ENCODE peak calls at places on chromosomes 11 and 22, in six cellular contexts. U, Y, T, F, N and C are unnamed samples.

GRCh38 chr22:36144886-36145541 is 15.5 kb downstream of the APOL3 start:
- DNase-seq in F (peak; percentile 84), U (peak; percentile 14), T (peak; percentile 43), N (peak; percentile 86), Y (peak; percentile 61), C (peak; percentile 83)

GRCh38 chr11:44654057-44654456 is 72.7 kb upstream of the TSPAN18 start:
- DNase-seq in Y (no peak), T (no peak), F (no peak), U (no peak), N (no peak), C (no peak)

GRCh38 chr11:120061761-120062560 is 76.0 kb downstream of the TRIM29 start:
- DNase-seq in F (peak; percentile 78), N (peak; percentile 8), Y (no peak), T (no peak), U (no peak), C (peak; percentile 10)

GRCh38 chr11:77024745-77025144 is 9.5 kb upstream of the B3GNT6 start:
- DNase-seq in F (no peak), N (no peak), Y (no peak), U (no peak), T (no peak), C (no peak)

GRCh38 chr11:20112291-20113146 is 47.8 kb downstream of the DBX1 start:
- DNase-seq in N (peak; percentile 98), F (no peak), T (peak; percentile 77), Y (peak; percentile 92), U (peak; percentile 94), C (peak; percentile 88)

GRCh38 chr22:26981520-26981919 is 324.1 kb downstream of the MIAT start:
- DNase-seq in F (no peak), U (no peak), T (no peak), Y (no peak), N (no peak), C (no peak)

GRCh38 chr11:110086892-110087309 is 6.3 kb upstream of the ZC3H12C start:
- DNase-seq in U (no peak), T (peak; percentile 63), F (no peak), Y (peak; percentile 72), N (peak; percentile 91), C (peak; percentile 81)

GRCh38 chr22:47376322-47376700 is 613.9 kb downstream of the TBC1D22A start:
- DNase-seq in N (no peak), F (no peak), Y (no peak), U (no peak), T (no peak), C (no peak)

GRCh38 chr22:31337178-31337577 is 9.0 kb downstream of the PATZ1 start:
- DNase-seq in T (no peak), F (no peak), U (no peak), N (peak; percentile 31), Y (no peak), C (peak; percentile 45)

GRCh38 chr22:20155330-20156041 is 4.6 kb upstream of the CCDC188 start:
- DNase-seq in N (peak; percentile 50), Y (peak; percentile 30), T (no peak), F (no peak), U (no peak), C (peak; percentile 85)

GRCh38 chr11:65572356-65573043 is at the start of gene FAM89B:
- DNase-seq in Y (peak; percentile 75), U (no peak), T (peak; percentile 44), N (peak; percentile 86), F (peak; percentile 91), C (peak; percentile 82)

GRCh38 chr11:65575568-65576231 is at the start of gene EHBP1L1:
- DNase-seq in T (no peak), F (peak; percentile 63), Y (no peak), N (peak; percentile 57), U (no peak), C (peak; percentile 80)

GRCh38 chr11:65573391-65574146 is 1.2 kb downstream of the FAM89B start:
- DNase-seq in U (no peak), Y (no peak), F (no peak), N (no peak), T (no peak), C (no peak)

GRCh38 chr11:65574963-65575567 is 788 bp upstream of the EHBP1L1 start:
- DNase-seq in N (no peak), Y (no peak), T (no peak), U (no peak), F (peak; percentile 43), C (no peak)

GRCh38 chr11:65574147-65574962 is 1.5 kb upstream of the EHBP1L1 start:
- DNase-seq in U (peak; percentile 82), Y (peak; percentile 88), N (peak; percentile 95), F (peak; percentile 92), T (peak; percentile 86), C (peak; percentile 98)
- H3K4me3 ChIP-seq in U (peak overlapping the region; percentile 21), Y (peak overlapping the region; percentile 73), N (peak overlapping the region; percentile 93), F (peak overlapping the region; percentile 57), T (peak overlapping the region; percentile 77), C (peak overlapping the region; percentile 75)

GRCh38 chr11:16180868-16181267 is 175.5 kb downstream of the SOX6 start:
- DNase-seq in U (no peak), Y (no peak), T (no peak), N (no peak), F (peak; percentile 38), C (no peak)
- H3K4me3 ChIP-seq in U (no peak overlapping the region), Y (no peak overlapping the region), T (no peak overlapping the region), N (no peak overlapping the region), F (peak overlapping the region; percentile 7), C (no peak overlapping the region)

GRCh38 chr11:80816966-80817365 is 1376.1 kb upstream of the TENM4 start:
- DNase-seq in T (no peak), F (no peak), U (no peak), Y (no peak), N (no peak), C (no peak)
- H3K4me3 ChIP-seq in T (no peak overlapping the region), F (no peak overlapping the region), U (no peak overlapping the region), Y (no peak overlapping the region), N (no peak overlapping the region), C (no peak overlapping the region)

DNA sequence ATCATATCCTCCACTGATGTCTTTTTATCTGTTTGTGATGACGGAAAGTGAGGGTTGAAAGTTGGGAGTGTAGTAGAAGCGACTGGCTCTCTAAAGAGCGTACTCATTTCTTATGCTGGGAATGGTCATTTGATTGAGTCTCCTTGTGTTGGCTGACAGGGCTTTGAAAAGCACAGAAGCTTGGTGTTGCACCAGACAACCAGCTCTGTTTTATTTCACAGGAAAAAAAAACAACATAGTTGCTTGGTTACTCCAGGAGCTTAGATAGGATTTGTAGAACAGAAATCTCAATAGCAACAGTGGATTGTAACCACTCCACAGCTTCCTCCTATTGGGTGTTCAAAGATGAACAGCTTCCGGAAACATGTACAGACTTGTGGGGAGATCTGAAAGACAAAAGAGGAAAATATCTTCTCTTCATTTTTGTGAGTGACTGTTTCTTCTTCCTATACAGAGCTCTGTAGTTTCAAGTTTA is 2.7 kb downstream of the RBM14 start:
- DNase-seq in F (no peak), U (no peak), T (no peak), N (peak; percentile 85), Y (peak; percentile 60), C (no peak)
- H3K4me3 ChIP-seq in F (peak overlapping the region; percentile 96), U (peak overlapping the region; percentile 88), T (peak overlapping the region; percentile 95), N (peak overlapping the region; percentile 97), Y (peak overlapping the region; percentile 97), C (peak overlapping the region; percentile 98)

DNA sequence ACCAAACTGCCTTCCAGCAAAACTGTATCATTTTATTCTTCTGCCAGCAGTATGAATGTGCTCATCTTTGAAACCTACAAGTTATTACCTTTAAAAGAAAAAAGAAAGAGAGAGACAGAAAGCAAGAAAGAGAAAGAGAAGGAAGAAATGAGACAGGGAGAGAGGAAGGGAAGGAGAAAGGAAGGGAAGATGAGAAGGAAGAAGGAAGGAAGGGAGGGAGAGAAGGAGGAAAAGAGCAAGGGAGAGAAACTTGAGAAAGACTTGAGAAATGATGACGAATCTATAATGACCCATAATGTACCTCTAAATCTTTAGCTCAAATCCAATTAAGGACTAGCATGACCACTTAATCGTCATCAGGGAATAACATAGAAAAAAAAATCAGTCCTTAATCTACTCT is 11.4 kb upstream of the JAML start:
- DNase-seq in N (no peak), F (no peak), Y (no peak), U (no peak), T (no peak), C (no peak)
- H3K4me3 ChIP-seq in N (no peak overlapping the region), F (no peak overlapping the region), Y (no peak overlapping the region), U (no peak overlapping the region), T (no peak overlapping the region), C (no peak overlapping the region)

GRCh38 chr11:114180301-114181055 is 115.7 kb upstream of the NNMT start:
- DNase-seq in N (peak; percentile 60), F (peak; percentile 74), U (no peak), Y (no peak), T (no peak), C (peak; percentile 61)

GRCh38 chr11:114181195-114181594 is 115.0 kb upstream of the NNMT start:
- DNase-seq in Y (no peak), T (no peak), N (peak; percentile 50), F (no peak), U (no peak), C (no peak)

GRCh38 chr11:114179234-114179941 is 116.8 kb upstream of the NNMT start:
- DNase-seq in N (peak; percentile 100), F (no peak), Y (peak; percentile 68), U (no peak), T (no peak), C (peak; percentile 92)

GRCh38 chr11:114176321-114176720 is 116.8 kb downstream of the ZBTB16 start:
- DNase-seq in T (no peak), F (no peak), U (no peak), Y (no peak), N (no peak), C (no peak)

GRCh38 chr11:114178656-114179055 is 117.5 kb upstream of the NNMT start:
- DNase-seq in N (no peak), Y (no peak), U (no peak), T (no peak), F (no peak), C (no peak)
- H3K4me3 ChIP-seq in N (no peak overlapping the region), Y (no peak overlapping the region), U (no peak overlapping the region), T (no peak overlapping the region), F (no peak overlapping the region), C (no peak overlapping the region)